ENCODE peak calls at places on chromosome 4, in nine cellular contexts. Q is tibial artery, R is psoas muscle, G is HCT116, S is PC-9, T is stomach, N is pancreas, K is HepG2, F is testis. B is an unnamed sample.

GRCh38 chr4:74369860-74370259 is 4.9 kb downstream of the EREG start:
- DNase-seq in Q (no peak), R (no peak), G (no peak), S (no peak), T (no peak), N (no peak), K (no peak), F (no peak), B (no peak)

GRCh38 chr4:59671037-59671436 is 1529.1 kb upstream of the ADGRL3 start:
- DNase-seq in Q (no peak), R (no peak), G (no peak), S (no peak), T (no peak), N (no peak), K (no peak), F (no peak), B (no peak)

GRCh38 chr4:77826280-77826679 is 7.1 kb upstream of the CNOT6L start:
- DNase-seq in Q (no peak), R (no peak), G (no peak), S (no peak), T (no peak), N (no peak), K (no peak), F (no peak), B (no peak)

GRCh38 chr4:7581477-7581876 is 146.7 kb upstream of the PSAPL1 start:
- DNase-seq in Q (no peak), R (no peak), G (no peak), S (no peak), T (no peak), N (no peak), K (no peak), F (peak; percentile 57), B (no peak)

GRCh38 chr4:8351931-8352367 is 82.4 kb downstream of the HTRA3 start:
- DNase-seq in Q (peak; percentile 65), R (peak; percentile 67), G (no peak), S (no peak), T (peak; percentile 32), N (no peak), K (peak; percentile 21), F (peak; percentile 65), B (no peak)

GRCh38 chr4:74325886-74326285 is 17.6 kb downstream of the EPGN start:
- DNase-seq in Q (no peak), R (no peak), G (no peak), S (no peak), T (no peak), N (no peak), K (no peak), F (no peak), B (no peak)

GRCh38 chr4:25928956-25929336 is 14.9 kb downstream of the SMIM20 start:
- DNase-seq in Q (no peak), R (no peak), G (no peak), S (no peak), T (no peak), N (no peak), K (no peak), F (no peak), B (no peak)

GRCh38 chr4:154329268-154329858 is 162.2 kb downstream of the DCHS2 start:
- DNase-seq in Q (no peak), R (no peak), G (no peak), S (no peak), T (no peak), N (no peak), K (peak; percentile 3), F (no peak), B (no peak)

GRCh38 chr4:136637071-136637777 is 895.1 kb downstream of the PCDH18 start:
- DNase-seq in Q (no peak), R (peak; percentile 44), G (peak; percentile 15), S (no peak), T (no peak), N (no peak), K (peak; percentile 28), F (peak; percentile 69), B (no peak)

GRCh38 chr4:72974694-72975487 is 94.6 kb downstream of the COX18 start:
- DNase-seq in Q (no peak), R (no peak), G (no peak), S (no peak), T (no peak), N (no peak), K (no peak), F (no peak), B (no peak)

GRCh38 chr4:34182346-34182745 is 2062.0 kb downstream of the ARAP2 start:
- DNase-seq in Q (no peak), R (no peak), G (no peak), S (no peak), T (no peak), N (no peak), K (no peak), F (no peak), B (no peak)

GRCh38 chr4:2583517-2583916 is 47.1 kb downstream of the FAM193A start:
- DNase-seq in Q (no peak), R (no peak), G (no peak), S (peak; percentile 86), T (no peak), N (no peak), K (no peak), F (no peak), B (no peak)

GRCh38 chr4:6695660-6696581 is 2.2 kb downstream of the S100P start:
- DNase-seq in Q (no peak), R (no peak), G (no peak), S (peak; percentile 95), T (peak; percentile 83), N (no peak), K (peak; percentile 96), F (no peak), B (peak; percentile 67)

GRCh38 chr4:41361831-41362646 is 105.3 kb downstream of the UCHL1 start:
- DNase-seq in Q (no peak), R (no peak), G (no peak), S (peak; percentile 66), T (no peak), N (no peak), K (no peak), F (no peak), B (no peak)

GRCh38 chr4:41359836-41360213 is 103.1 kb downstream of the UCHL1 start:
- DNase-seq in Q (no peak), R (no peak), G (no peak), S (no peak), T (no peak), N (no peak), K (no peak), F (no peak), B (no peak)

GRCh38 chr4:41362647-41363383 is 106.1 kb downstream of the UCHL1 start:
- DNase-seq in Q (no peak), R (no peak), G (no peak), S (no peak), T (no peak), N (no peak), K (no peak), F (no peak), B (no peak)

GRCh38 chr4:41360214-41360910 is 103.6 kb downstream of the UCHL1 start:
- DNase-seq in Q (peak; percentile 88), R (peak; percentile 93), G (no peak), S (peak; percentile 56), T (peak; percentile 76), N (peak; percentile 69), K (no peak), F (peak; percentile 45), B (no peak)

GRCh38 chr4:41360911-41361830 is 104.4 kb downstream of the UCHL1 start:
- DNase-seq in Q (peak; percentile 80), R (peak; percentile 78), G (no peak), S (peak; percentile 48), T (peak; percentile 44), N (peak; percentile 31), K (no peak), F (peak; percentile 32), B (no peak)
- TF ChIP-seq CTCF in Q (no peak), R (no peak), G (no peak), S (no peak), T (no peak), N (no peak), K (no peak), F (no peak), B (no peak)

DNA sequence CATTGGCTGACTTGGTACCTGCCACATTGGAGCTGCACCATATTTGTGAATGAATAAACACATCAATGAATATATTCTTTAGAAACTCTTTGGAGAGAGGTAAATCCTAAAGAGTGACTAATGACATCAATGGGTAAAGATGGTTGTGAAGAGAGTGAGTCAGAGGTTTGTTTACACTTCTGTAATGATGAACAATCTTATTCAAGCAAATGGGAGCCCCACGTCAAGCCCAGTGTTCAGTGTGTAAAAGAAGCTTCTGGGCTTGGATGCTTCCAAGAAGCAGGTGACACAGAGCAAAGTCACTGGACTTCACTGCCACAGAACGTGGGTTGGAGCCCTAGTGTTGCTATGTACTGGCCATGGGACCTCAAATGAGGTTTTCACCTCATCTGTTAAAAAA is 319.0 kb downstream of the STK32B start:
- DNase-seq in Q (no peak), R (no peak), G (no peak), S (no peak), T (no peak), N (no peak), K (no peak), F (no peak), B (no peak)
- H3K27ac ChIP-seq in Q (no peak overlapping the region), R (no peak overlapping the region), G (no peak overlapping the region), S (no peak overlapping the region), T (no peak overlapping the region), N (no peak overlapping the region), K (no peak overlapping the region), F (no peak overlapping the region), B (no peak overlapping the region)

DNA sequence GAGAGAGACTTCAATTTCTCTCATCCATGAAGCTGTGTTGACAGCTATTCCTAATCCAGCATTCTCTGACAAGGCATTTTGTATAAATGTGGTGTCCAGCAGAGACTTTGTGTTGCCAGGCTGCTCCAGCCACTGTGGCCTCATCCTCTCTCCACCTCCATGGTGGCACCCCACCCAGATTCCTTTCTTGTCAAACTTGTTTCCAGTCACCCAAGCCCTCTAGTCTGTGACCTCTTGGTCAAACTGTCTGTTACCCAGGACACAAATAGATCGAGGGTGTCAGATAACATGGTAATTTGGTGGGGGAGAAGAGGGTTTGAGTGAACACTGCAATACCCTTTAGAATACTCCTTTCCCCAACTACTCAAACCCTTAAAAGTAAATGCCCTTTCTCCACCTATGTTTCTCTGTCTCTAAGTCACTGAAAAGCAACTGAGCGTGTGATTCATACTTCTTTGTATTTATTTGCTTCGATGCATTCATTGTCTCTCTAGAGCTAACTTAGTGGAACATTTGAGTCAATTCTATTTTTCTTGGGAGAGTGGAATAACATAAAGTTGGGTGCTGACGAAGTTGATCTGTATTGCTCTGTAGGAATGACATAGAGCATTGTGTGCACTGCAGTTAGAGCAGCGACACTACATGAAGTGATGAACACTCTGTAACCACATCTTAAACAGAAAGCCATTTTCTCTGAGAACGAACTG is 13.7 kb downstream of the PITX2 start:
- DNase-seq in Q (no peak), R (no peak), G (no peak), S (peak; percentile 61), T (no peak), N (no peak), K (no peak), F (no peak), B (no peak)
- H3K27me3 ChIP-seq in Q (peaks cover 53% of the 10 kb centered on the region), R (peaks cover 6% of the 10 kb centered on the region), G (no peaks in the 10 kb centered on the region), S (no peaks in the 10 kb centered on the region), T (peaks cover 6% of the 10 kb centered on the region), N (peaks cover 16% of the 10 kb centered on the region), K (peaks cover 29% of the 10 kb centered on the region), F (no peaks in the 10 kb centered on the region), B (peaks cover 59% of the 10 kb centered on the region)

DNA sequence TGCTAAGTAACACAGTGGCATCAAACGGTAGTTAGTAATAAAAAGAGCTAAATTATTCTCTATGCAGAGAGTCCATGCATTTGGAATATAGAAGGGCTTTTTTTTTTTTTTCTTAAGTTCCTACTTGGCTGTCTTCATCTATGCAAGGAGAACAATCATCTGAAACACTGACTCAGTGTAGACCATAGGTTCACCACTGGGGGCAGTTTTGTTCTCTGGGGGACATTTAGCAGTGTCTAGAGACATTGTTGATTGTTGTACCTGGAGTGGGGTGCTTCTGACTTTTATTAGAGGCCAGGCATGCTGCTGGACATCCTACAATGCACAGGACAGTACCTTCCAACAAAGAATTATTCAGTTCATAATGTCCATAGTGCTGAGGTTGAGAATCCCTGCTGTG is 41.2 kb downstream of the TMA16 start:
- DNase-seq in Q (no peak), R (no peak), G (no peak), S (no peak), T (no peak), N (no peak), K (no peak), F (no peak), B (no peak)
- TF ChIP-seq CTCF in Q (no peak), R (no peak), G (peak; percentile 44), S (no peak), T (no peak), N (no peak), K (no peak), F (no peak), B (no peak)